ENCODE peak calls at places on chromosomes 1 and 21, in nine cellular contexts. R is CD8-positive, alpha-beta T cell; V is fibroblast of lung; O is psoas muscle; I is mesothelial cell of epicardium; H is GM20000; A is nephron progenitor cell; L is upper lobe of right lung; X is Peyer's patch. G is an unnamed sample.

GRCh38 chr1:230641346-230641745 is 935 bp upstream of the COG2 start:
- DNase-seq in R (no peak), V (peak), O (no peak), I (no peak), H (no peak), A (no peak), L (no peak), X (no peak), G (no peak)

GRCh38 chr1:230276401-230276800 is 149.7 kb downstream of the PGBD5 start:
- DNase-seq in R (no peak), V (no peak), O (no peak), I (peak), H (no peak), A (no peak), L (peak), X (peak), G (no peak)

GRCh38 chr1:48966583-48966982 is 189.9 kb upstream of the BEND5 start:
- DNase-seq in R (no peak), V (peak), O (no peak), I (no peak), H (no peak), A (no peak), L (no peak), X (no peak), G (no peak)

GRCh38 chr1:30536530-30536929 is 186.9 kb downstream of the MATN1 start:
- DNase-seq in R (no peak), V (no peak), O (no peak), I (no peak), H (no peak), A (no peak), L (peak), X (no peak), G (no peak)

GRCh38 chr1:12811409-12811784 is 19.8 kb downstream of the PRAMEF11 start:
- DNase-seq in R (no peak), V (no peak), O (no peak), I (no peak), H (no peak), A (no peak), L (no peak), X (no peak), G (no peak)

GRCh38 chr1:41631971-41632370 is 147.5 kb upstream of the EDN2 start:
- DNase-seq in R (no peak), V (peak), O (no peak), I (no peak), H (no peak), A (no peak), L (no peak), X (no peak), G (no peak)

GRCh38 chr1:159222075-159222865 is 17.6 kb downstream of the ACKR1 start:
- DNase-seq in R (no peak), V (no peak), O (no peak), I (no peak), H (no peak), A (no peak), L (no peak), X (no peak), G (no peak)

GRCh38 chr1:202806845-202807366 is 1.3 kb downstream of the KDM5B start:
- DNase-seq in R (peak), V (peak), O (no peak), I (peak), H (peak), A (peak), L (peak), X (no peak), G (no peak)

GRCh38 chr1:40476924-40477679 is at the start of gene ZFP69:
- DNase-seq in R (peak), V (peak), O (peak), I (peak), H (peak), A (peak), L (peak), X (peak), G (no peak)

GRCh38 chr1:17098440-17099317 is 20.6 kb downstream of the PADI2 start:
- DNase-seq in R (no peak), V (no peak), O (peak), I (no peak), H (no peak), A (peak), L (no peak), X (no peak), G (no peak)

GRCh38 chr1:33823401-33823800 is 40.5 kb upstream of the HMGB4 start:
- DNase-seq in R (no peak), V (no peak), O (no peak), I (no peak), H (no peak), A (no peak), L (no peak), X (no peak), G (no peak)

GRCh38 chr1:202597090-202597761 is 113.0 kb downstream of the SYT2 start:
- DNase-seq in R (no peak), V (no peak), O (no peak), I (no peak), H (no peak), A (no peak), L (no peak), X (no peak), G (no peak)

GRCh38 chr1:47942238-47942629 is 55.0 kb downstream of the TRABD2B start:
- DNase-seq in R (no peak), V (no peak), O (no peak), I (no peak), H (no peak), A (no peak), L (no peak), X (no peak), G (no peak)

GRCh38 chr1:63703661-63704060 is 70.2 kb upstream of the ROR1 start:
- DNase-seq in R (no peak), V (no peak), O (no peak), I (no peak), H (no peak), A (no peak), L (no peak), X (no peak), G (no peak)

GRCh38 chr1:20721117-20722061 is 3.6 kb upstream of the KIF17 start:
- DNase-seq in R (no peak), V (no peak), O (no peak), I (no peak), H (no peak), A (no peak), L (peak), X (peak), G (no peak)

GRCh38 chr21:32167513-32167912 is 111.3 kb downstream of the MIS18A start:
- DNase-seq in R (no peak), V (no peak), O (no peak), I (no peak), H (no peak), A (no peak), L (no peak), X (no peak), G (no peak)
- TF ChIP-seq CTCF in R (no peak), V (no peak), O (no peak), I (no peak), H (no peak), A (no peak), L (no peak), X (no peak), G (no peak)

GRCh38 chr21:21226472-21226871 is 228.3 kb downstream of the NCAM2 start:
- DNase-seq in R (no peak), V (no peak), O (no peak), I (no peak), H (no peak), A (no peak), L (no peak), X (no peak), G (no peak)
- TF ChIP-seq CTCF in R (no peak), V (no peak), O (no peak), I (no peak), H (no peak), A (no peak), L (no peak), X (no peak), G (no peak)

DNA sequence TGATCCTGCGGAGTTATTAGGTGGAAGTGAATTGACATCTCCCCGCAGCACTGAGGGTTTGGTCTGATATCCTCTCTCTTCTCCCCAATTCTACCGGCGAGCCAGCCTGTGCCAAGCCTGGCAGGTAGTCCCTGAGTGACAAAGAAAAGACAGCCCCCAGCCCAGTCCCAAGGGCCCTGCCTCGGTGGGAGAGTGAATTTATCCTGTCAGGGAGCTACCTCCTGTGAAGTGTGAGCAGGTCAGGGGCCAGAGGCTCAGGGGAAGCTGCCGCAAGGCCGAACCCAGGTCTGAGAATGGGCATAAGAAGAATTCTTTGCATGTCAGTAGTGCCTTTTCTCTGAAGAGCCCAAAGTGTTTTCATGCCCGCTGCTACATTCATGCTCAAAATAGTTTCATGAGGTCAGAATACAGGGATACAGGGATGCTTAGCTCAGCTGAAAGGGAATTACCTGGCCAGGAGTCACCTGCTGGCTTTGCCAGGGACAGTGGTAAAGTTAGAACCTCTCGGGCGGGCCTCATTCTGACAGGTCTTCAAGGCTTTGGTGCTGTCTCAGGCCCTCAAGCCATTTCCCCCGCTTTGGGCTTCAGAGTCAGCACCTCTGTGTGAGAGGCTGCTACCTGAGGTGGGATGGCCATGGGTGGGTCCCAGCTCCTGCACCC is 5.3 kb downstream of the RASSF5 start:
- DNase-seq in R (no peak), V (no peak), O (no peak), I (no peak), H (no peak), A (no peak), L (peak), X (no peak), G (no peak)
- TF ChIP-seq CTCF in R (no peak), V (no peak), O (no peak), I (no peak), H (no peak), A (no peak), L (no peak), X (no peak), G (no peak)

GRCh38 chr1:23081376-23081775 is 62.1 kb downstream of the KDM1A start:
- DNase-seq in R (no peak), V (no peak), O (no peak), I (no peak), H (no peak), A (no peak), L (no peak), X (no peak), G (no peak)
- TF ChIP-seq CTCF in R (no peak), V (peak), O (no peak), I (no peak), H (no peak), A (no peak), L (no peak), X (peak), G (no peak)

GRCh38 chr1:54404939-54405880 is 984 bp downstream of the SSBP3 start:
- DNase-seq in R (peak), V (peak), O (peak), I (no peak), H (peak), A (peak), L (peak), X (peak), G (no peak)

GRCh38 chr1:54407957-54408700 is 1.9 kb upstream of the SSBP3 start:
- DNase-seq in R (no peak), V (peak), O (no peak), I (no peak), H (no peak), A (no peak), L (no peak), X (peak), G (no peak)

GRCh38 chr1:54405894-54406293 is 300 bp downstream of the SSBP3 start:
- DNase-seq in R (no peak), V (no peak), O (no peak), I (no peak), H (no peak), A (no peak), L (no peak), X (no peak), G (no peak)

GRCh38 chr1:54407201-54407956 is 1.2 kb upstream of the SSBP3 start:
- DNase-seq in R (peak), V (peak), O (peak), I (no peak), H (peak), A (peak), L (no peak), X (peak), G (peak)

GRCh38 chr1:54406339-54407181 is at the start of gene SSBP3:
- DNase-seq in R (peak), V (peak), O (peak), I (peak), H (peak), A (peak), L (peak), X (peak), G (peak)
- TF ChIP-seq CTCF in R (no peak), V (no peak), O (no peak), I (no peak), H (no peak), A (no peak), L (no peak), X (peak), G (no peak)

DNA sequence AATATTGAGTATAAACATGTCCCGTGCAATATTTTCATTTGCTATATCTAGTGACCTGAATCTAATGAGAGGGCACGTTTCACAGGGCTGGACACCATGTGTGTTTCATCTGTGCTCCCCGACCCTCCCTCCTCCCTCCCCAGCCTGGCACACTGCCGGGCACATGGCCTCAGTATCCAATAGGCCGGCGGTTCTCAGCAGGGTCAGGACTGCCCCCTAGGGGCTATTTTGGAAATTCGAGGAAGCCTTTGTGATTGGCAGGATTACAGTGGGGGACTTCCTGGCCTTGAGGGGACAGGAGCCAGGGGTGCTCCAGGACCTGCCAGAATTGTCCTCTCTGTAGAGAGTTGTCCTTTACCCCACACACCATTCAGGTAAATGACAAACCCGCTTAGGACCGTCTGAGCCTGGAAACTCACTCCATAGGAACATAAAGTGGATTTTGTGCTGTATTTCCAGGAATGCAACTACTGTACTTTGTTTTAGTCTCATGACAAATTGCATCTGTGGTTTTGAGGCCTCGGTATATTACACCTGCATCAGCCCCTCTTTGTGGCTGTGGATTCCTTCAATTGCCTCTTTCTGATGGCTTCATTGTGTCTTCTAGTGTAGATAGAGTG is 109.5 kb upstream of the SIM2 start:
- DNase-seq in R (peak), V (peak), O (peak), I (no peak), H (peak), A (no peak), L (no peak), X (no peak), G (peak)
- TF ChIP-seq CTCF in R (no peak), V (peak), O (peak), I (no peak), H (peak), A (peak), L (peak), X (no peak), G (peak)